ENCODE peak calls at places on chromosomes 12 and 14, in four cellular contexts. T is Caco-2; Z is neuronal stem cell; G is CD4-positive, CD25-positive, alpha-beta regulatory T cell. A is an unnamed sample.

GRCh38 chr12:130254476-130255276 is 83.0 kb upstream of the PIWIL1 start:
- DNase-seq in T (no peak), Z (peak; percentile 11), G (no peak), A (no peak)

GRCh38 chr12:76025601-76026575 is 5.7 kb downstream of the PHLDA1 start:
- DNase-seq in T (no peak), Z (no peak), G (no peak), A (no peak)

GRCh38 chr14:96108911-96109310 is 69.7 kb downstream of the C14orf132 start:
- DNase-seq in T (no peak), Z (no peak), G (no peak), A (no peak)

GRCh38 chr12:89247962-89248361 is 104.3 kb downstream of the DUSP6 start:
- DNase-seq in T (no peak), Z (no peak), G (no peak), A (no peak)

GRCh38 chr12:124448955-124449622 is 118.3 kb downstream of the NCOR2 start:
- DNase-seq in T (no peak), Z (no peak), G (no peak), A (no peak)

GRCh38 chr14:25132734-25133422 is 82.9 kb upstream of the STXBP6 start:
- DNase-seq in T (peak; percentile 81), Z (peak; percentile 62), G (peak; percentile 1), A (peak; percentile 72)

GRCh38 chr14:58362798-58363412 is 32.8 kb upstream of the TOMM20L start:
- DNase-seq in T (peak; percentile 21), Z (no peak), G (no peak), A (no peak)

GRCh38 chr14:104677506-104678332 is 11.7 kb upstream of the INF2 start:
- DNase-seq in T (peak; percentile 72), Z (peak; percentile 59), G (peak; percentile 53), A (no peak)

GRCh38 chr14:65832431-65833253 is 420.1 kb downstream of the FUT8 start:
- DNase-seq in T (no peak), Z (no peak), G (no peak), A (no peak)

GRCh38 chr12:49334681-49335080 is 2.3 kb downstream of the C1QL4 start:
- DNase-seq in T (no peak), Z (no peak), G (no peak), A (no peak)

GRCh38 chr12:132288516-132289188 is 40.7 kb downstream of the GALNT9 start:
- DNase-seq in T (no peak), Z (no peak), G (no peak), A (no peak)

GRCh38 chr12:32505546-32505945 is 106.2 kb downstream of the FGD4 start:
- DNase-seq in T (no peak), Z (no peak), G (no peak), A (no peak)

GRCh38 chr12:69500631-69501030 is 30.4 kb downstream of the FRS2 start:
- DNase-seq in T (no peak), Z (no peak), G (no peak), A (no peak)

GRCh38 chr12:62533755-62534107 is 67.1 kb downstream of the MON2 start:
- DNase-seq in T (no peak), Z (no peak), G (no peak), A (no peak)

GRCh38 chr14:68379510-68380303 is 413.2 kb downstream of the ZFP36L1 start:
- DNase-seq in T (no peak), Z (no peak), G (no peak), A (no peak)

GRCh38 chr12:100403446-100403845 is 46.6 kb downstream of the SLC17A8 start:
- DNase-seq in T (no peak), Z (no peak), G (no peak), A (no peak)

GRCh38 chr12:80056232-80056631 is 43.1 kb upstream of the OTOGL start:
- DNase-seq in T (no peak), Z (no peak), G (no peak), A (no peak)

GRCh38 chr12:54126696-54127537 is 61.9 kb downstream of the SMUG1 start:
- DNase-seq in T (no peak), Z (no peak), G (no peak), A (no peak)

GRCh38 chr12:3869448-3869847 is 3.8 kb downstream of the PARP11 start:
- DNase-seq in T (no peak), Z (no peak), G (no peak), A (no peak)
- H3K4me3 ChIP-seq in T (no peak overlapping the region), Z (no peak overlapping the region), G (peak overlapping the region; percentile 97), A (no peak overlapping the region)

GRCh38 chr12:16606201-16606849 is 363 bp upstream of the LMO3 start:
- DNase-seq in T (peak; percentile 30), Z (no peak), G (no peak), A (no peak)

GRCh38 chr12:16605666-16606116 is 271 bp downstream of the LMO3 start:
- DNase-seq in T (no peak), Z (no peak), G (no peak), A (no peak)

GRCh38 chr12:16606117-16606200 is at the start of gene LMO3:
- DNase-seq in T (no peak), Z (no peak), G (no peak), A (no peak)

GRCh38 chr12:16607895-16608294 is 1.9 kb upstream of the LMO3 start:
- DNase-seq in T (no peak), Z (no peak), G (no peak), A (no peak)

DNA sequence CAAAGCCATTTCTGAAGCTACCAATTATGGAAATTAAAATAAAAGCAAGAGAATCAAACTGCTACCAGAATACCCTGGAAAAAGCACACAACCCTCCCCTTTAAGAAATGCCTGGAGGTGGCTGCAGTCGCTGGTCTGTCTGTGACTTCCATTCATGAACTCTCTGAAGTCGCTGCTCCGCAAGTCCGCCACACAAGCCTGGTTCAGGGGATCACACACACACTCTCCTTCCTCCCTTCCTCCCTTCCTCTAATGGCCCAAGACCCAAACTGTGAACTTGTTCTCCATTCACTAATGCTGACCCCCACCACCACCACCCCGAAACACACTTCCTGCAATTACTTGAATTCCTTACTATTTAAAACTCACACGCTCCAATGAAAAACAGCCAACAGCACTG is 974 bp upstream of the LMO3 start:
- DNase-seq in T (no peak), Z (no peak), G (no peak), A (no peak)
- H3K4me1 ChIP-seq in T (no peaks in the 10 kb centered on the region), Z (peaks cover 24% of the 10 kb centered on the region), G (no peaks in the 10 kb centered on the region), A (peaks cover 5% of the 10 kb centered on the region)

GRCh38 chr14:60510976-60511599 is 2.1 kb downstream of the SIX6 start:
- DNase-seq in T (no peak), Z (peak; percentile 51), G (no peak), A (no peak)
- H3K27me3 ChIP-seq in T (no peaks in the 10 kb centered on the region), Z (peaks cover 42% of the 10 kb centered on the region), G (peaks cover 47% of the 10 kb centered on the region), A (peaks cover 68% of the 10 kb centered on the region)

DNA sequence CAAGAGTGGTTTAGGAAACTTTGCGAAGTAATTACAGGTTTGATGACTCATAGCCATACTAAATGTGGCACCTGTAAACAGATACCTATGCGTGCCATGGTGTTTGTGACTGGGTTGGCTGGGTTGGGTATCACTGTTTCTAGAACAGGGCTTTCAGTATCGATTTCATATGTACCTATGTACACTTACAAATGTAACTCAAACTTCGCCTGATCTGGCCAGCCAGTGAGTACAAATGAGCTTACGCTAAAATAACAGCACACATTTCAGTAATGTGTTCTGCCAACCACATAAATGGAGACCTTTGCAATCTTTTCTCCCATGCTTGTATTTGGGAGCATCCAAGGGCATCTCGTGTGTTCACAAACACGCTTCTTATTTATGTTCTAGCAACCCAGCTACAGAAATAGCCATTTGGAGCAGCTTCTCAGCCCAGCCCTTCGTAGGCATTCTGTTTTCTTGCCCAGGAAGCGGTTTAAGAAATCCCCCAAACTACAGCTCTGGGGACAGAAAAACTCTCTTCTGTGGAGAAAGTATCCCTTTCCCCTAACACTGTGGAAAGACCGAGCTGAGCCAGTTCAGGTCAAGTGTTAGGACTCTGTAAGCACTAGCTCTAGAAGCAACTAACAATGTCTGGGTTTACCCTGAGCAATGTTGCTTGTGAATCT is 42.3 kb upstream of the MDM1 start:
- DNase-seq in T (no peak), Z (no peak), G (peak; percentile 45), A (no peak)
- H3K4me3 ChIP-seq in T (no peak overlapping the region), Z (no peak overlapping the region), G (peak overlapping the region; percentile 76), A (no peak overlapping the region)

GRCh38 chr14:99576761-99577705 is 27.0 kb downstream of the CCDC85C start:
- DNase-seq in T (no peak), Z (no peak), G (no peak), A (no peak)
- H3K4me1 ChIP-seq in T (peaks cover 81% of the 10 kb centered on the region), Z (peaks cover 68% of the 10 kb centered on the region), G (no peaks in the 10 kb centered on the region), A (peaks cover 20% of the 10 kb centered on the region)

GRCh38 chr14:31835049-31835448 is 242.1 kb upstream of the ARHGAP5 start:
- DNase-seq in T (no peak), Z (no peak), G (no peak), A (no peak)

GRCh38 chr14:31842905-31843304 is 234.2 kb upstream of the ARHGAP5 start:
- DNase-seq in T (no peak), Z (no peak), G (no peak), A (no peak)

GRCh38 chr14:31834616-31835015 is 242.5 kb upstream of the ARHGAP5 start:
- DNase-seq in T (no peak), Z (no peak), G (no peak), A (no peak)

GRCh38 chr14:31837056-31837455 is 240.0 kb upstream of the ARHGAP5 start:
- DNase-seq in T (no peak), Z (no peak), G (no peak), A (no peak)
- H3K27me3 ChIP-seq in T (no peaks in the 10 kb centered on the region), Z (no peaks in the 10 kb centered on the region), G (no peaks in the 10 kb centered on the region), A (no peaks in the 10 kb centered on the region)

GRCh38 chr12:112977641-112978040 is 678 bp upstream of the OAS2 start:
- DNase-seq in T (no peak), Z (no peak), G (no peak), A (no peak)
- H3K4me3 ChIP-seq in T (no peak overlapping the region), Z (no peak overlapping the region), G (peak overlapping the region; percentile 99), A (no peak overlapping the region)

A was measured in iPS DF 6.9.